ENCODE peak calls at places on chromosomes 3 and 15, in seven cellular contexts. Z is IMR-90; F is GM23248; O is NCI-H2081 treated with DMSO at 0.1 percent for 48 hours; L is stimulated activated CD4-positive, alpha-beta T cell treated with anti-CD3 and anti-CD28 coated beads, Interleukin-15, amount 100 ng/mL, for 1 hour; A is T47D; U is stimulated activated CD8-positive, alpha-beta memory T cell treated with anti-CD3 and anti-CD28 coated beads, Interleukin-7, amount 100 ng/mL, for 4 hours. N is an unnamed sample.

GRCh38 chr15:70974004-70974832 is 81.6 kb downstream of the LRRC49 start:
- DNase-seq in Z (peak; percentile 83), L (no peak), F (peak; percentile 75), O (no peak), A (peak; percentile 70), U (no peak), N (peak; percentile 62)

GRCh38 chr3:72728958-72729467 is 119.2 kb downstream of the SHQ1 start:
- DNase-seq in F (no peak), O (no peak), Z (no peak), A (peak; percentile 41), L (no peak), U (no peak), N (no peak)

GRCh38 chr15:42548258-42549051 is at the start of the genes HAUS2 and LRRC57:
- DNase-seq in A (peak; percentile 90), F (peak; percentile 93), Z (peak; percentile 78), L (peak; percentile 82), U (peak; percentile 84), O (peak; percentile 40), N (peak; percentile 90)

GRCh38 chr15:85813234-85813633 is 18.5 kb upstream of the KLHL25 start:
- DNase-seq in L (no peak), A (no peak), O (no peak), U (no peak), F (no peak), Z (no peak), N (no peak)

GRCh38 chr15:32878849-32879795 is 161.3 kb downstream of the GREM1 start:
- DNase-seq in L (no peak), F (peak; percentile 51), Z (no peak), A (no peak), O (no peak), U (no peak), N (no peak)

GRCh38 chr15:23516866-23517265 is 48.6 kb upstream of the MKRN3 start:
- DNase-seq in O (no peak), U (no peak), L (no peak), A (no peak), F (no peak), Z (no peak), N (no peak)

GRCh38 chr3:179853176-179853575 is 183.6 kb downstream of the PEX5L start:
- DNase-seq in O (no peak), Z (peak; percentile 92), F (peak; percentile 44), L (no peak), A (no peak), U (no peak), N (no peak)

GRCh38 chr3:131795382-131796085 is 239.3 kb downstream of the CPNE4 start:
- DNase-seq in O (no peak), L (no peak), U (no peak), A (no peak), F (no peak), Z (no peak), N (peak; percentile 87)

GRCh38 chr3:111338059-111338698 is 203.8 kb upstream of the CD96 start:
- DNase-seq in A (peak; percentile 79), Z (peak; percentile 86), O (peak; percentile 19), U (peak; percentile 3), F (peak; percentile 78), L (no peak), N (peak; percentile 92)

GRCh38 chr15:45253330-45253729 is 1.3 kb downstream of the SLC28A2 start:
- DNase-seq in L (no peak), F (no peak), Z (no peak), O (no peak), A (no peak), U (no peak), N (peak; percentile 20)

GRCh38 chr15:36325206-36325605 is 254.2 kb upstream of the CDIN1 start:
- DNase-seq in Z (no peak), L (no peak), F (no peak), A (no peak), O (no peak), U (no peak), N (no peak)

GRCh38 chr15:90053685-90054466 is 48.4 kb downstream of the IDH2 start:
- DNase-seq in L (no peak), F (no peak), U (no peak), O (no peak), Z (no peak), A (no peak), N (no peak)

GRCh38 chr15:60917469-60918130 is 311.5 kb downstream of the RORA start:
- DNase-seq in A (no peak), Z (peak; percentile 18), O (no peak), U (no peak), L (no peak), F (peak; percentile 51), N (peak; percentile 42)

N was measured in SJCRH30.